ENCODE peak calls at places on chromosomes 11 and 22, in eight cellular contexts. E is dorsolateral prefrontal cortex; I is EH; L is activated T-helper 1 cell treated with anti-CD3 and anti-CD28 coated beads, Interleukin-12 subunit alpha, Interleukin-12 subunit beta, Interleukin-2, Interleukin-4 antibody, amounts not matched to agents 30 ng/mL and 10 ng/mL and 1 ng/mL, durations not matched to agents 14 hours and 24 hours and 36 hours; U is NCI-H510A; B is D341Med; Q is AG10803; K is activated CD4-positive, alpha-beta T cell treated with anti-CD3 and anti-CD28 coated beads, Interleukin-2, amount 50 U/mL, for 24 hours. M is an unnamed sample.

GRCh38 chr11:61392991-61393595 is 706 bp downstream of the TMEM216 start:
- DNase-seq in K (no peak), U (no peak), B (peak; percentile 55), I (peak; percentile 44), Q (peak; percentile 13), L (no peak), E (no peak), M (no peak)

GRCh38 chr11:130513132-130513531 is 64.7 kb downstream of the ADAMTS15 start:
- DNase-seq in Q (peak; percentile 76), L (no peak), K (no peak), E (peak; percentile 42), B (peak; percentile 5), I (peak; percentile 69), U (no peak), M (no peak)

GRCh38 chr22:33565580-33565995 is 354.7 kb downstream of the LARGE1 start:
- DNase-seq in B (no peak), K (no peak), I (no peak), E (no peak), Q (no peak), L (no peak), U (peak; percentile 94), M (no peak)

GRCh38 chr22:39097098-39098020 is at the start of gene APOBEC3H:
- DNase-seq in Q (no peak), U (no peak), L (peak; percentile 32), E (no peak), K (no peak), I (peak; percentile 26), B (peak; percentile 27), M (no peak)

GRCh38 chr11:2565447-2566222 is 120.8 kb downstream of the KCNQ1 start:
- DNase-seq in B (no peak), Q (no peak), E (peak; percentile 24), K (no peak), L (no peak), U (no peak), I (no peak), M (no peak)

GRCh38 chr22:28369849-28370248 is 309.8 kb downstream of the TTC28 start:
- DNase-seq in L (peak; percentile 27), U (no peak), Q (no peak), I (no peak), K (no peak), B (no peak), E (no peak), M (no peak)

GRCh38 chr22:27827586-27828213 is 26.1 kb upstream of the MN1 start:
- DNase-seq in E (no peak), L (no peak), K (no peak), U (no peak), I (no peak), Q (no peak), B (no peak), M (no peak)

GRCh38 chr11:2209370-2209801 is 37.8 kb upstream of the TH start:
- DNase-seq in E (no peak), U (no peak), B (no peak), L (no peak), K (no peak), I (no peak), Q (no peak), M (no peak)

GRCh38 chr11:34149786-34150185 is 44.4 kb downstream of the NAT10 start:
- DNase-seq in I (peak; percentile 27), K (no peak), B (peak; percentile 55), L (no peak), E (no peak), Q (peak; percentile 18), U (no peak), M (no peak)

GRCh38 chr11:1889941-1890855 is 1.5 kb downstream of the PRR33 start:
- DNase-seq in U (no peak), B (no peak), E (no peak), Q (no peak), I (no peak), K (no peak), L (no peak), M (no peak)

GRCh38 chr22:31442768-31443489 is 43.5 kb downstream of the DRG1 start:
- DNase-seq in U (no peak), L (no peak), K (no peak), I (no peak), B (peak; percentile 44), Q (no peak), E (no peak), M (no peak)

GRCh38 chr22:23357028-23357427 is 176.7 kb downstream of the BCR start:
- DNase-seq in I (no peak), E (no peak), L (no peak), B (no peak), Q (no peak), K (no peak), U (no peak), M (no peak)

GRCh38 chr11:1298695-1299492 is 10.5 kb downstream of the TOLLIP start:
- DNase-seq in B (no peak), I (peak; percentile 61), U (peak; percentile 71), L (no peak), Q (peak; percentile 81), E (peak; percentile 89), K (no peak), M (peak; percentile 72)

M was measured in substantia nigra.